ENCODE peak calls at places on chromosome 21, in six cellular contexts. A is K562, M is GM12878, C is A549, N is HepG2, X is endothelial cell of umbilical vein. O is an unnamed sample.

GRCh38 chr21:23977971-23978370 is 1629.3 kb downstream of the MRPL39 start:
- DNase-seq in A (no peak), M (no peak), C (no peak), N (no peak), X (no peak), O (peak; percentile 84)

GRCh38 chr21:31803039-31804007 is 69.5 kb upstream of the HUNK start:
- DNase-seq in A (no peak), M (no peak), C (no peak), N (no peak), X (no peak), O (no peak)

GRCh38 chr21:29152936-29153335 is 22.5 kb downstream of the MAP3K7CL start:
- DNase-seq in A (no peak), M (no peak), C (no peak), N (no peak), X (no peak), O (no peak)

GRCh38 chr21:41168391-41169257 is 664 bp downstream of the BACE2 start:
- DNase-seq in A (no peak), M (no peak), C (peak; percentile 7), N (no peak), X (peak; percentile 41), O (no peak)

GRCh38 chr21:32994305-32994704 is 31.4 kb upstream of the OLIG2 start:
- DNase-seq in A (peak; percentile 23), M (no peak), C (no peak), N (no peak), X (peak; percentile 27), O (peak; percentile 54)

GRCh38 chr21:46434322-46434958 is 24.3 kb upstream of the DIP2A start:
- DNase-seq in A (no peak), M (no peak), C (no peak), N (no peak), X (no peak), O (no peak)

GRCh38 chr21:33734326-33734725 is 92.0 kb downstream of the ITSN1 start:
- DNase-seq in A (no peak), M (no peak), C (no peak), N (no peak), X (no peak), O (no peak)

GRCh38 chr21:21851657-21852056 is 853.4 kb downstream of the NCAM2 start:
- DNase-seq in A (no peak), M (no peak), C (no peak), N (no peak), X (no peak), O (no peak)

GRCh38 chr21:36691539-36692124 is 7.3 kb upstream of the SIM2 start:
- DNase-seq in A (no peak), M (no peak), C (no peak), N (no peak), X (no peak), O (no peak)

GRCh38 chr21:33901421-33902288 is 13.9 kb downstream of the ATP5PO start:
- DNase-seq in A (no peak), M (no peak), C (no peak), N (peak; percentile 20), X (peak; percentile 56), O (peak; percentile 56)

GRCh38 chr21:35801388-35801787 is 258.9 kb downstream of the SETD4 start:
- DNase-seq in A (no peak), M (no peak), C (no peak), N (no peak), X (no peak), O (no peak)

GRCh38 chr21:39392981-39393380 is 44.1 kb upstream of the HMGN1 start:
- DNase-seq in A (no peak), M (no peak), C (no peak), N (no peak), X (no peak), O (no peak)

GRCh38 chr21:39721885-39722284 is 23.1 kb upstream of the IGSF5 start:
- DNase-seq in A (no peak), M (no peak), C (no peak), N (no peak), X (no peak), O (no peak)

GRCh38 chr21:32940079-32941014 is 85.4 kb upstream of the OLIG2 start:
- DNase-seq in A (peak; percentile 75), M (no peak), C (peak; percentile 7), N (peak; percentile 39), X (peak; percentile 40), O (peak; percentile 71)

GRCh38 chr21:34338226-34338625 is 25.6 kb upstream of the KCNE2 start:
- DNase-seq in A (no peak), M (no peak), C (no peak), N (no peak), X (no peak), O (no peak)

GRCh38 chr21:14403681-14404318 is 20.9 kb upstream of the HSPA13 start:
- DNase-seq in A (peak; percentile 31), M (peak; percentile 9), C (peak; percentile 2), N (peak; percentile 19), X (peak; percentile 45), O (peak; percentile 56)

GRCh38 chr21:30996728-30997127 is 41.5 kb downstream of the KRTAP19-8 start:
- DNase-seq in A (no peak), M (no peak), C (no peak), N (no peak), X (no peak), O (no peak)

GRCh38 chr21:46618738-46619369 is 14.0 kb upstream of the S100B start:
- DNase-seq in A (no peak), M (no peak), C (no peak), N (no peak), X (no peak), O (no peak)

GRCh38 chr21:32257952-32258785 is 20.7 kb downstream of the MIS18A start:
- DNase-seq in A (peak; percentile 79), M (no peak), C (peak; percentile 47), N (peak; percentile 73), X (peak; percentile 80), O (peak; percentile 82)

GRCh38 chr21:36709030-36709867 is 10.3 kb downstream of the SIM2 start:
- DNase-seq in A (no peak), M (no peak), C (no peak), N (no peak), X (no peak), O (no peak)

GRCh38 chr21:35843911-35844667 is 216.2 kb downstream of the SETD4 start:
- DNase-seq in A (no peak), M (no peak), C (no peak), N (no peak), X (no peak), O (no peak)

GRCh38 chr21:23664193-23664694 is 1943.0 kb downstream of the MRPL39 start:
- DNase-seq in A (no peak), M (no peak), C (no peak), N (no peak), X (no peak), O (no peak)

GRCh38 chr21:35254006-35254751 is 205.1 kb upstream of the RUNX1 start:
- DNase-seq in A (no peak), M (no peak), C (no peak), N (no peak), X (no peak), O (peak; percentile 53)

GRCh38 chr21:40208206-40208950 is 341.1 kb downstream of the PCP4 start:
- DNase-seq in A (no peak), M (no peak), C (no peak), N (no peak), X (no peak), O (no peak)

GRCh38 chr21:39317134-39318090 is 4.0 kb upstream of the BRWD1 start:
- DNase-seq in A (no peak), M (no peak), C (no peak), N (no peak), X (no peak), O (peak; percentile 31)

GRCh38 chr21:30216041-30216723 is at the start of gene CLDN8:
- DNase-seq in A (no peak), M (no peak), C (no peak), N (no peak), X (no peak), O (no peak)

GRCh38 chr21:34988139-34988538 is 61.0 kb downstream of the RUNX1 start:
- DNase-seq in A (no peak), M (no peak), C (no peak), N (no peak), X (no peak), O (no peak)

GRCh38 chr21:46599251-46599572 is 5.7 kb downstream of the S100B start:
- DNase-seq in A (peak; percentile 15), M (no peak), C (no peak), N (peak; percentile 94), X (peak; percentile 95), O (no peak)

GRCh38 chr21:40809673-40810072 is 37.3 kb downstream of the DSCAM start:
- DNase-seq in A (no peak), M (no peak), C (no peak), N (no peak), X (no peak), O (no peak)

GRCh38 chr21:45176141-45176540 is 101.8 kb downstream of the ADARB1 start:
- DNase-seq in A (no peak), M (no peak), C (no peak), N (no peak), X (no peak), O (no peak)
- TF ChIP-seq MAX in A (no peak), M (no peak), C (no peak), N (no peak), X (no peak), O (no peak)

GRCh38 chr21:17784604-17785402 is 34.4 kb downstream of the C21orf91 start:
- DNase-seq in A (no peak), M (peak; percentile 99), C (no peak), N (no peak), X (no peak), O (peak; percentile 81)
- TF ChIP-seq MYC in A (no peak), M (no peak), C (no peak), N (no peak), X (no peak), O (no peak)

GRCh38 chr21:25079053-25079452 is 528.2 kb downstream of the MRPL39 start:
- DNase-seq in A (no peak), M (no peak), C (no peak), N (no peak), X (no peak), O (no peak)

GRCh38 chr21:25080706-25081495 is 526.4 kb downstream of the MRPL39 start:
- DNase-seq in A (no peak), M (no peak), C (no peak), N (no peak), X (no peak), O (peak; percentile 4)

DNA sequence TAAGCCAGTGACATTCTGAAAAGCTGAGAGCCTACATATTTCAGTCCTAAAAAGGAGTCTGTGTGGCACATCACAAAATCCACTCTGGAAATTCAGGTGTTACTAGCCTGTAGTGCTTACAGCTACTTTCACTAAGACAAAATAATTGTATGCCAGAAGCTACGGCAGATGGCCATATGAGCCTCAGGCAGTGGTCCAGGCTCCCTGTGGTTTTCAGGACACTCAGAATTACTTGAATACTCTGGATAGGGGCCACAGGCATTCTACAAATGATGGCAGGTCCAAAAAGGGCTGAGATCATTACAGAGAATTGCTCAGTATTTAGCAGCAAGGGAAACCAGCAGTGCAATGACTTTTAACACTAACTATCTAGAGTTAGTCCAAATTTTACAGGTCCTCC is 527.1 kb downstream of the MRPL39 start:
- DNase-seq in A (no peak), M (no peak), C (no peak), N (no peak), X (no peak), O (no peak)
- TF ChIP-seq MAX in A (no peak), M (no peak), C (no peak), N (no peak), X (no peak), O (no peak)

DNA sequence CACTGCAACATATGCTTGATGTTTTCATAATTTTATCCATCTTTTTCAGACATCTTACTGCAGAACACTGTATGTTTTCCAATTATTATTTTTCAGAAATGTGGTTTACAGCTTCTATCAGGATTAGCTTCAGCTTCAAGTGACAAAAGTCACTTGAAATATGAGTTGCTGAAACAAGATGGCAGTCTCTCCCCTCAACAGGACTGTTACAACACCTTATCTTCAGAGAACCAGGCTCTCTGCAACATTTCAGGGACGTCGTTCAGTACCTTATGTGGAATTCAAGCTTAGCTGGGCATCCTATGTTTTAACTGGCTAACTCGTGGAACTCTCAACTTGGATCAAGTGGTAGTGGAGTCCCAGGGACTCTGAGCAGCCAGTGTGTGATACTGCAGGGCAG is 2.0 kb upstream of the UBE2G2 start:
- DNase-seq in A (no peak), M (no peak), C (no peak), N (no peak), X (no peak), O (no peak)
- TF ChIP-seq MYC in A (no peak), M (no peak), C (no peak), N (no peak), X (no peak), O (no peak)